ENCODE peak calls at places on chromosomes 5 and 9, in seven cellular contexts. N is GM23248; B is heart right ventricle; S is astrocyte of the spinal cord; L is fibroblast of the aortic adventitia; X is Caco-2; D is CD4-positive, CD25-positive, alpha-beta regulatory T cell. C is an unnamed sample.

GRCh38 chr5:133758641-133759040 is 146.3 kb upstream of the FSTL4 start:
- DNase-seq in S (no peak), D (no peak), B (no peak), L (no peak), X (no peak), N (peak; percentile 18), C (no peak)

GRCh38 chr5:7087719-7088297 is 308.1 kb upstream of the ADCY2 start:
- DNase-seq in D (no peak), S (no peak), N (no peak), L (no peak), B (no peak), X (no peak), C (no peak)

GRCh38 chr5:158390556-158390955 is 531.6 kb upstream of the CLINT1 start:
- DNase-seq in S (peak; percentile 61), X (no peak), L (peak; percentile 90), D (no peak), N (peak; percentile 77), B (no peak), C (peak; percentile 59)

GRCh38 chr5:113682497-113683136 is 169.1 kb downstream of the YTHDC2 start:
- DNase-seq in N (peak; percentile 15), D (no peak), B (no peak), L (no peak), S (no peak), X (no peak), C (peak; percentile 14)

GRCh38 chr9:108049026-108049591 is 559.5 kb upstream of the KLF4 start:
- DNase-seq in N (peak; percentile 94), D (no peak), X (no peak), L (peak; percentile 98), S (peak; percentile 95), B (no peak), C (peak; percentile 95)

GRCh38 chr5:132387649-132388117 is 18.2 kb downstream of the SLC22A5 start:
- DNase-seq in X (no peak), N (peak; percentile 95), B (peak; percentile 29), D (no peak), S (peak; percentile 99), L (peak; percentile 99), C (peak; percentile 99)

GRCh38 chr5:73912755-73913365 is 286.9 kb downstream of the ARHGEF28 start:
- DNase-seq in D (no peak), N (no peak), S (peak; percentile 19), L (no peak), B (no peak), X (no peak), C (peak; percentile 62)

GRCh38 chr9:69936427-69936826 is 107.2 kb upstream of the MAMDC2 start:
- DNase-seq in S (peak; percentile 70), X (no peak), L (no peak), D (no peak), B (no peak), N (peak; percentile 78), C (peak; percentile 30)

GRCh38 chr5:572398-573019 is 39.6 kb upstream of the CEP72 start:
- DNase-seq in D (no peak), S (no peak), L (no peak), N (no peak), X (no peak), B (no peak), C (no peak)

GRCh38 chr9:94827584-94828304 is 101.2 kb downstream of the AOPEP start:
- DNase-seq in X (peak; percentile 84), L (peak; percentile 53), B (no peak), S (peak; percentile 65), N (no peak), D (no peak), C (peak; percentile 46)

GRCh38 chr9:90872835-90873294 is 71.2 kb downstream of the SYK start:
- DNase-seq in L (no peak), B (no peak), D (no peak), N (peak; percentile 47), S (no peak), X (no peak), C (peak; percentile 11)

GRCh38 chr5:174798411-174798930 is 74.1 kb downstream of the MSX2 start:
- DNase-seq in N (peak; percentile 46), B (no peak), X (no peak), D (no peak), S (no peak), L (no peak), C (no peak)

GRCh38 chr9:68762570-68762969 is 57.5 kb downstream of the PIP5K1B start:
- DNase-seq in S (no peak), N (no peak), L (no peak), X (no peak), D (no peak), B (no peak), C (no peak)

DNA sequence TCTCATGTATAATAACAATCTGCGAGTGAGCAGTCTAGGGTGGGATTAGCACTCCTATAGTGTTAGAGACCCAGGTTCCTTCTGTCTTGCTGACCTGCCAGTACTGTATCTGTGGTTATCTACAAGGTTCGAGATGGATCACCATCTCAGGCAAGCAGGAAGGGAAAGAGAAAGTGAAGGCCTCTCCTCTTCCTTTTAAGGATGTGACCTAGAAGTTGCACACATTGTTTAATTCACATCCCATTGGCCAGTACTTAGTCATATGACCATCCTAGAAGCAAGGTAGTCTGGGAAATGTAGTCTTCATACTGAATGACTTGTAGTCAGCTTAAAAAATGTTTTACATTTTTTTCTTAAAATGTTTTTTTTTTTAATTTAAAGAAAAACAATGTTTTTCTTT is 168.6 kb downstream of the CARTPT start:
- DNase-seq in L (peak; percentile 93), B (no peak), N (peak; percentile 89), S (peak; percentile 86), D (peak; percentile 45), X (no peak), C (peak; percentile 85)
- H3K4me3 ChIP-seq in L (peak overlapping the region; percentile 26), B (no peak overlapping the region), N (peak overlapping the region; percentile 22), S (no peak overlapping the region), D (peak overlapping the region; percentile 8), X (no peak overlapping the region), C (no peak overlapping the region)

DNA sequence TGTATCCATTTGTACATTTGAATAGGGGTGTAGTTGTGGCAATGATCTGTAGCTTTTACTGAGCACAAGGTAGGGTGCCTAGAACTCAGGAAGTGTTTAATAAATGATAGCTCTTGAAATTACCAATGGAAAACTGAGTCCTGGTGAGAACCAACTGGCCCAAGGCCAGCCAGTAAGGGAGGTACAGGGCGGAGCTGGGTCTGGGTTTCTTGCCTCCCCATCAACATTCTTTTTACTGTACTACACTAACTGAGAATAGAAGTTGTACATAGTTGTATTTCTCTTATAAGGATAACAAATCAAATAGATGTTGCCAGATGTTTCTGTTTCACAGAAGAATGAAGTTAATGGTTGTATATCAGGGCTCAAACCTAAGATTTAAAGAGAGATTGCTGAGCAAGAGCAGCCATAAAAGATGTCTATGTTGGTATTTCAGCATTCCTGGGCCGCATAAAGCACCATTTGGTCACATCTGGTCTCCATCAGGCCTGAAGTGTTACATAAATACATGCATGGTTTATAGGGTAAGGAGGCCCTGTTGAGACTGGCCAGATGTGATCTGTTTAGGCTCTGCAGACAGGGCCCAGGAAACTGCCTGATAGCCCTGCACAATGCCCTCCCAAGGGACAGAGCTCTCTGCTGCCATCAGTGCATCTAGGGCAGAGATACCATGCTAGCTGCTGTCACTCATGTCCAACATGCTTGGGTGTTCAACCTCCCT is 210.5 kb downstream of the NXNL2 start:
- DNase-seq in X (no peak), L (peak; percentile 99), S (peak; percentile 60), D (no peak), N (peak; percentile 81), B (no peak), C (peak; percentile 99)
- H3K4me3 ChIP-seq in X (no peak overlapping the region), L (no peak overlapping the region), S (no peak overlapping the region), D (no peak overlapping the region), N (no peak overlapping the region), B (no peak overlapping the region), C (no peak overlapping the region)

DNA sequence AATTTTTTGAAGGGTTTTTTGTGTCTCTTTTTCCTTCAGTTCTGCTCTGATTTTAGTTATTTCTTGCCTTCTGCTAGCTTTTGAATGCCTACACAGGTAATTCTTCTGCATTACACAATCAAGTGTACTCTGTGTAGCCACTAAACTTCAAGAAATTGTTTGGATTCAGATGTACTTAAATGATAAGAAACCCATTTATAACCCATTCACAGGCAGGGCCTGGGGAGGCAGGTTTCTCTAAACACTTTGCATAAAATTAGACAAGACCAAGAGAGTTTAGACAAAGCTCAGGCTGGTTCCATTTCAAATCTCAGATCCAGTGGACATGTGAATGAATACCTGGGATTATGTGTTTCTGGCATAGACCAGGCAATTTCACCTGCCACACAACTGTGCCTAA is 41.3 kb upstream of the SEMA5A start:
- DNase-seq in D (no peak), B (no peak), L (no peak), X (no peak), N (no peak), S (no peak), C (no peak)
- H3K4me3 ChIP-seq in D (no peak overlapping the region), B (no peak overlapping the region), L (no peak overlapping the region), X (no peak overlapping the region), N (no peak overlapping the region), S (no peak overlapping the region), C (no peak overlapping the region)

GRCh38 chr9:112550531-112550930 is 63.9 kb downstream of the KIAA1958 start:
- DNase-seq in B (no peak), D (no peak), S (no peak), X (no peak), L (no peak), N (no peak), C (no peak)
- H3K4me3 ChIP-seq in B (no peak overlapping the region), D (no peak overlapping the region), S (no peak overlapping the region), X (no peak overlapping the region), L (no peak overlapping the region), N (no peak overlapping the region), C (no peak overlapping the region)

DNA sequence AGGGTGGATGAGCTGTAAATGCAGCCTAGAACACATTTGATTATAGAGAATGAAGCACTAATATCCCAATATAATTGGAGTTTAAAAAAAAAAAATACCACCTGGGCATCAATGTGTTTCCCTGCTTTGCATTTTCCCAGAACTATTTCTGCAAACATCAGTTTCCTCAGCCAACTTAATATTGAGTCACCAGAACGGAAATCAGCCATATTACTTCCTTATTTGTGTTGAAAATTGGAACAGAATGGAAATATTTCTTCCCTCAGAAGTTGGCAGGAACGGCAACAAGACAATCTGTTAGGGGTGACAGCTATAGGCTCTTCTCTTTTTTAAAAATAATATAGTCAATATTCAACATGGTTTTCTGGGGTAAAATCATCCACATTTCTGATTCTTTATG is 4.0 kb downstream of the MFAP3 start:
- DNase-seq in N (peak; percentile 55), B (no peak), X (no peak), S (no peak), L (peak; percentile 41), D (no peak), C (peak; percentile 35)
- H3K4me3 ChIP-seq in N (no peak overlapping the region), B (no peak overlapping the region), X (no peak overlapping the region), S (no peak overlapping the region), L (no peak overlapping the region), D (no peak overlapping the region), C (no peak overlapping the region)

GRCh38 chr5:81749562-81750307 is 1.2 kb downstream of the SSBP2 start:
- DNase-seq in X (no peak), D (peak; percentile 45), L (no peak), B (peak; percentile 51), N (peak; percentile 63), S (no peak), C (no peak)
- H3K4me3 ChIP-seq in X (peak overlapping the region; percentile 86), D (peak overlapping the region; percentile 77), L (peak overlapping the region; percentile 82), B (peak overlapping the region; percentile 51), N (peak overlapping the region; percentile 72), S (peak overlapping the region; percentile 72), C (peak overlapping the region; percentile 75)

C was measured in AG10803.